ENCODE peak calls at places on chromosomes 2 and 18, in nine cellular contexts. One of them, this sample, is unnamed.

GRCh38 chr2:171523339-171523931 is 1.2 kb downstream of the CYBRD1 start:
- DNase-seq in HCT116: peak
- DNase-seq in GM23338: peak
- DNase-seq in GM12878: no peak
- DNase-seq in K562: peak
- DNase-seq in A549: peak
- DNase-seq in HepG2: peak
- DNase-seq in Panc1: no peak
- DNase-seq in SK-N-SH: peak
- DNase-seq in this sample: peak

GRCh38 chr18:31931163-31931885 is 11.6 kb downstream of the TRAPPC8 start:
- DNase-seq in HCT116: no peak
- DNase-seq in GM23338: no peak
- DNase-seq in GM12878: no peak
- DNase-seq in K562: no peak
- DNase-seq in A549: no peak
- DNase-seq in HepG2: no peak
- DNase-seq in Panc1: no peak
- DNase-seq in SK-N-SH: peak
- DNase-seq in this sample: no peak

GRCh38 chr2:187547353-187547979 is 6.8 kb downstream of the TFPI start:
- DNase-seq in HCT116: peak
- DNase-seq in GM23338: no peak
- DNase-seq in GM12878: no peak
- DNase-seq in K562: peak
- DNase-seq in A549: peak
- DNase-seq in HepG2: no peak
- DNase-seq in Panc1: no peak
- DNase-seq in SK-N-SH: no peak
- DNase-seq in this sample: peak

GRCh38 chr2:232857158-232857563 is 12.9 kb upstream of the SNORC start:
- DNase-seq in HCT116: no peak
- DNase-seq in GM23338: no peak
- DNase-seq in GM12878: no peak
- DNase-seq in K562: no peak
- DNase-seq in A549: peak
- DNase-seq in HepG2: peak
- DNase-seq in Panc1: no peak
- DNase-seq in SK-N-SH: no peak
- DNase-seq in this sample: no peak

GRCh38 chr2:135742307-135742838 is 718 bp downstream of the UBXN4 start:
- DNase-seq in HCT116: no peak
- DNase-seq in GM23338: peak
- DNase-seq in GM12878: no peak
- DNase-seq in K562: no peak
- DNase-seq in A549: peak
- DNase-seq in HepG2: peak
- DNase-seq in Panc1: no peak
- DNase-seq in SK-N-SH: no peak
- DNase-seq in this sample: peak

GRCh38 chr2:239661334-239662312 is 260.8 kb upstream of the HDAC4 start:
- DNase-seq in HCT116: no peak
- DNase-seq in GM23338: no peak
- DNase-seq in GM12878: no peak
- DNase-seq in K562: no peak
- DNase-seq in A549: no peak
- DNase-seq in HepG2: no peak
- DNase-seq in Panc1: no peak
- DNase-seq in SK-N-SH: no peak
- DNase-seq in this sample: no peak

GRCh38 chr2:33022989-33023731 is 76.4 kb downstream of the LTBP1 start:
- DNase-seq in HCT116: peak
- DNase-seq in GM23338: no peak
- DNase-seq in GM12878: no peak
- DNase-seq in K562: peak
- DNase-seq in A549: peak
- DNase-seq in HepG2: peak
- DNase-seq in Panc1: peak
- DNase-seq in SK-N-SH: no peak
- DNase-seq in this sample: no peak

GRCh38 chr2:144377929-144378328 is 142.0 kb downstream of the ZEB2 start:
- DNase-seq in HCT116: no peak
- DNase-seq in GM23338: no peak
- DNase-seq in GM12878: no peak
- DNase-seq in K562: no peak
- DNase-seq in A549: no peak
- DNase-seq in HepG2: no peak
- DNase-seq in Panc1: no peak
- DNase-seq in SK-N-SH: no peak
- DNase-seq in this sample: peak

GRCh38 chr18:75977069-75977468 is 518.0 kb downstream of the ZNF516 start:
- DNase-seq in HCT116: no peak
- DNase-seq in GM23338: no peak
- DNase-seq in GM12878: no peak
- DNase-seq in K562: no peak
- DNase-seq in A549: no peak
- DNase-seq in HepG2: no peak
- DNase-seq in Panc1: no peak
- DNase-seq in SK-N-SH: no peak
- DNase-seq in this sample: no peak

GRCh38 chr2:20524412-20525040 is 77.7 kb downstream of the RHOB start:
- DNase-seq in HCT116: no peak
- DNase-seq in GM23338: no peak
- DNase-seq in GM12878: no peak
- DNase-seq in K562: peak
- DNase-seq in A549: no peak
- DNase-seq in HepG2: no peak
- DNase-seq in Panc1: no peak
- DNase-seq in SK-N-SH: no peak
- DNase-seq in this sample: no peak

GRCh38 chr2:216649573-216649972 is 16.4 kb downstream of the IGFBP2 start:
- DNase-seq in HCT116: no peak
- DNase-seq in GM23338: no peak
- DNase-seq in GM12878: no peak
- DNase-seq in K562: no peak
- DNase-seq in A549: no peak
- DNase-seq in HepG2: no peak
- DNase-seq in Panc1: no peak
- DNase-seq in SK-N-SH: no peak
- DNase-seq in this sample: no peak

GRCh38 chr18:26436176-26437031 is 111.9 kb downstream of the KCTD1 start:
- DNase-seq in HCT116: peak
- DNase-seq in GM23338: no peak
- DNase-seq in GM12878: no peak
- DNase-seq in K562: no peak
- DNase-seq in A549: peak
- DNase-seq in HepG2: peak
- DNase-seq in Panc1: peak
- DNase-seq in SK-N-SH: no peak
- DNase-seq in this sample: no peak

GRCh38 chr2:112077814-112078213 is 22.7 kb downstream of the TMEM87B start:
- DNase-seq in HCT116: no peak
- DNase-seq in GM23338: peak
- DNase-seq in GM12878: no peak
- DNase-seq in K562: no peak
- DNase-seq in A549: no peak
- DNase-seq in HepG2: no peak
- DNase-seq in Panc1: no peak
- DNase-seq in SK-N-SH: no peak
- DNase-seq in this sample: no peak

GRCh38 chr2:28354920-28355520 is 37.6 kb upstream of the FOSL2 start:
- DNase-seq in HCT116: no peak
- DNase-seq in GM23338: no peak
- DNase-seq in GM12878: no peak
- DNase-seq in K562: no peak
- DNase-seq in A549: no peak
- DNase-seq in HepG2: no peak
- DNase-seq in Panc1: no peak
- DNase-seq in SK-N-SH: no peak
- DNase-seq in this sample: no peak

GRCh38 chr2:240479111-240479501 is 43.6 kb downstream of the GPC1 start:
- DNase-seq in HCT116: no peak
- DNase-seq in GM23338: no peak
- DNase-seq in GM12878: no peak
- DNase-seq in K562: no peak
- DNase-seq in A549: no peak
- DNase-seq in HepG2: no peak
- DNase-seq in Panc1: no peak
- DNase-seq in SK-N-SH: peak
- DNase-seq in this sample: no peak

GRCh38 chr2:119223521-119224390 is at the start of gene STEAP3:
- DNase-seq in HCT116: peak
- DNase-seq in GM23338: peak
- DNase-seq in GM12878: no peak
- DNase-seq in K562: peak
- DNase-seq in A549: peak
- DNase-seq in HepG2: peak
- DNase-seq in Panc1: no peak
- DNase-seq in SK-N-SH: peak
- DNase-seq in this sample: peak

GRCh38 chr18:55097406-55098170 is 138.3 kb upstream of the CCDC68 start:
- DNase-seq in HCT116: no peak
- DNase-seq in GM23338: no peak
- DNase-seq in GM12878: no peak
- DNase-seq in K562: no peak
- DNase-seq in A549: peak
- DNase-seq in HepG2: no peak
- DNase-seq in Panc1: no peak
- DNase-seq in SK-N-SH: no peak
- DNase-seq in this sample: no peak

GRCh38 chr2:182038579-182038978 is 52.9 kb downstream of the PPP1R1C start:
- DNase-seq in HCT116: peak
- DNase-seq in GM23338: no peak
- DNase-seq in GM12878: no peak
- DNase-seq in K562: no peak
- DNase-seq in A549: peak
- DNase-seq in HepG2: no peak
- DNase-seq in Panc1: no peak
- DNase-seq in SK-N-SH: no peak
- DNase-seq in this sample: no peak

GRCh38 chr2:28052691-28053090 is 162.2 kb downstream of the BABAM2 start:
- DNase-seq in HCT116: no peak
- DNase-seq in GM23338: no peak
- DNase-seq in GM12878: no peak
- DNase-seq in K562: no peak
- DNase-seq in A549: no peak
- DNase-seq in HepG2: no peak
- DNase-seq in Panc1: no peak
- DNase-seq in SK-N-SH: no peak
- DNase-seq in this sample: no peak

DNA sequence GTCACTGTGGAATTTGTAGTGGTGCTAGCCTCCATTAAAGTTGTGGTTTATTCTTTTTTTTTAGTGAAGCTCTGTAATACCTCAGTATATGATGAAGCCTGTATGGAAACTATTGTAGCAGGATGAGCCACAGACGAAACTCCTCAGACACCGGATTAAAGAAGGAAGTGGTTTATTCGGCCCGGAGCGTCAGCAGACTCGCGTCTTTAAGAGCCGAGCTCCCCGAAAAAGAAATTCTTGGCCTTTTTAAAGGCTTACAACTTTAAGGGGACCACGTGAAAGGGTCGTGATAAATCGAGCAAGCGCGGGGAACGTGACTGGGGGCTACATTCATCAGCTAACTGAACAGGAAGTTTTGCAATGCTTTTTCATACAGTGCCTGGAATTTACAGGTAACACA is 8.1 kb upstream of the CCL20 start:
- DNase-seq in HCT116: no peak
- DNase-seq in GM23338: no peak
- DNase-seq in GM12878: peak
- DNase-seq in K562: no peak
- DNase-seq in A549: no peak
- DNase-seq in HepG2: no peak
- DNase-seq in Panc1: no peak
- DNase-seq in SK-N-SH: no peak
- DNase-seq in this sample: peak
- H3K4me3 ChIP-seq in HCT116: no peak
- H3K4me3 ChIP-seq in GM23338: no peak
- H3K4me3 ChIP-seq in GM12878: no peak
- H3K4me3 ChIP-seq in K562: no peak
- H3K4me3 ChIP-seq in A549: no peak
- H3K4me3 ChIP-seq in HepG2: no peak
- H3K4me3 ChIP-seq in Panc1: no peak
- H3K4me3 ChIP-seq in SK-N-SH: no peak
- H3K4me3 ChIP-seq in this sample: peak

DNA sequence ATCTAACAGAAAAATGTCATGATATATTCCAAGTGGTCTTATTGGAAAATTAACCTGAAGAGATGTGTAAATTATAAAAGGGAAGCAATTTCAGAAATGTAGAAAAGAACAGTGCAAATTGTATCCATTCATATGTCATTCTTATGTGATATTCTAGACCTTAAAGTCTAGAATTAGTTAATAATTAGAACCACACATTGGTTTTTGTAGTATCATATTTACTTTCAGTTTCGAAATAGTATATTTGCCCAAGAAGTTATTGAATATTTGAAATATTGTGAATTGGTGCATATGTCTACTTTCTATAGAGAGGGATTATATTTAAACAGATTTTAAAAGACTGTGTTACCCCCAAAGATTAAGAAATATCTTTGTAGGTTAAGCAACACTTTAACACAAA is 1348.6 kb upstream of the ACVR2A start:
- DNase-seq in HCT116: no peak
- DNase-seq in GM23338: no peak
- DNase-seq in GM12878: no peak
- DNase-seq in K562: no peak
- DNase-seq in A549: no peak
- DNase-seq in HepG2: no peak
- DNase-seq in Panc1: no peak
- DNase-seq in SK-N-SH: no peak
- DNase-seq in this sample: no peak
- TF ChIP-seq REST in HCT116: no peak
- TF ChIP-seq REST in GM23338: no peak
- TF ChIP-seq REST in GM12878: no peak
- TF ChIP-seq REST in K562: no peak
- TF ChIP-seq REST in A549: no peak
- TF ChIP-seq REST in HepG2: no peak
- TF ChIP-seq REST in Panc1: no peak
- TF ChIP-seq REST in SK-N-SH: no peak
- TF ChIP-seq REST in this sample: no peak

GRCh38 chr2:142462291-142462690 is 331.5 kb upstream of the LRP1B start:
- DNase-seq in HCT116: no peak
- DNase-seq in GM23338: no peak
- DNase-seq in GM12878: no peak
- DNase-seq in K562: no peak
- DNase-seq in A549: no peak
- DNase-seq in HepG2: no peak
- DNase-seq in Panc1: no peak
- DNase-seq in SK-N-SH: no peak
- DNase-seq in this sample: no peak

GRCh38 chr2:142463047-142463446 is 332.2 kb upstream of the LRP1B start:
- DNase-seq in HCT116: no peak
- DNase-seq in GM23338: no peak
- DNase-seq in GM12878: no peak
- DNase-seq in K562: no peak
- DNase-seq in A549: no peak
- DNase-seq in HepG2: no peak
- DNase-seq in Panc1: no peak
- DNase-seq in SK-N-SH: no peak
- DNase-seq in this sample: no peak
- H3K4me3 ChIP-seq in HCT116: no peak
- H3K4me3 ChIP-seq in GM23338: no peak
- H3K4me3 ChIP-seq in GM12878: no peak
- H3K4me3 ChIP-seq in K562: no peak
- H3K4me3 ChIP-seq in A549: no peak
- H3K4me3 ChIP-seq in HepG2: no peak
- H3K4me3 ChIP-seq in Panc1: no peak
- H3K4me3 ChIP-seq in SK-N-SH: no peak
- H3K4me3 ChIP-seq in this sample: no peak

GRCh38 chr2:26623541-26624497 is 17.3 kb downstream of the CIB4 start:
- DNase-seq in HCT116: no peak
- DNase-seq in GM23338: no peak
- DNase-seq in GM12878: no peak
- DNase-seq in K562: no peak
- DNase-seq in A549: no peak
- DNase-seq in HepG2: no peak
- DNase-seq in Panc1: no peak
- DNase-seq in SK-N-SH: peak
- DNase-seq in this sample: no peak
- TF ChIP-seq REST in HCT116: no peak
- TF ChIP-seq REST in GM23338: no peak
- TF ChIP-seq REST in GM12878: no peak
- TF ChIP-seq REST in K562: no peak
- TF ChIP-seq REST in A549: no peak
- TF ChIP-seq REST in HepG2: no peak
- TF ChIP-seq REST in Panc1: no peak
- TF ChIP-seq REST in SK-N-SH: no peak
- TF ChIP-seq REST in this sample: no peak

This sample was measured in HL-60.